ENCODE peak calls at places on chromosomes 12 and 14, in four cellular contexts. V is K562, C is GM12878, M is HepG2. G is an unnamed sample.
A peak's percentile ranks its signal among the peaks of the same experiment; 100 is the strongest.

GRCh38 chr12:116201359-116201758 is 76.1 kb downstream of the MED13L start:
- DNase-seq in C (no peak), M (no peak), V (no peak), G (no peak)

GRCh38 chr12:103495158-103495782 is 498 bp downstream of the C12orf42 start:
- DNase-seq in C (no peak), V (peak; percentile 28), M (no peak), G (peak; percentile 36)

GRCh38 chr12:80189241-80189640 is 89.9 kb downstream of the OTOGL start:
- DNase-seq in V (no peak), M (no peak), C (no peak), G (no peak)

GRCh38 chr12:94704452-94704871 is 54.1 kb upstream of the TMCC3 start:
- DNase-seq in C (no peak), M (peak; percentile 29), V (no peak), G (no peak)

GRCh38 chr12:64030155-64030554 is 185.7 kb downstream of the SRGAP1 start:
- DNase-seq in V (no peak), C (no peak), M (no peak), G (no peak)

GRCh38 chr12:113359939-113360748 is 1.8 kb downstream of the PLBD2 start:
- DNase-seq in C (no peak), V (no peak), M (peak; percentile 35), G (no peak)

GRCh38 chr12:123055281-123055766 is 74.8 kb downstream of the ARL6IP4 start:
- DNase-seq in C (no peak), M (no peak), V (no peak), G (peak; percentile 32)

GRCh38 chr14:101151226-101151929 is 247.9 kb upstream of the RTL1 start:
- DNase-seq in V (no peak), C (no peak), M (no peak), G (no peak)

GRCh38 chr12:12686925-12687324 is 9.1 kb downstream of the GPR19 start:
- DNase-seq in C (no peak), M (no peak), V (no peak), G (no peak)

GRCh38 chr12:124722871-124723270 is 140.8 kb downstream of the SCARB1 start:
- DNase-seq in M (no peak), C (no peak), V (no peak), G (no peak)

GRCh38 chr14:56815301-56815700 is 5.0 kb upstream of the OTX2 start:
- DNase-seq in M (no peak), C (no peak), V (no peak), G (no peak)

GRCh38 chr12:69096669-69097364 is 142.6 kb upstream of the CPSF6 start:
- DNase-seq in C (no peak), V (no peak), M (no peak), G (no peak)

GRCh38 chr14:83058068-83058467 is 1524.4 kb upstream of the SEL1L start:
- DNase-seq in M (no peak), V (no peak), C (no peak), G (no peak)

GRCh38 chr12:44551631-44552030 is 324.5 kb downstream of the NELL2 start:
- DNase-seq in C (no peak), V (no peak), M (no peak), G (no peak)

GRCh38 chr14:68523994-68524725 is 268.7 kb downstream of the ZFP36L1 start:
- DNase-seq in C (no peak), M (no peak), V (no peak), G (no peak)

GRCh38 chr12:69828897-69829296 is 3.9 kb downstream of the MYRFL start:
- DNase-seq in M (no peak), V (no peak), C (no peak), G (no peak)

GRCh38 chr14:101194356-101195308 is 291.1 kb upstream of the RTL1 start:
- DNase-seq in V (no peak), M (no peak), C (no peak), G (no peak)

GRCh38 chr12:105167346-105167745 is 59.8 kb downstream of the WASHC4 start:
- DNase-seq in M (no peak), C (no peak), V (no peak), G (no peak)

GRCh38 chr14:58638231-58639205 is 756 bp downstream of the DACT1 start:
- DNase-seq in V (no peak), M (no peak), C (no peak), G (peak; percentile 26)

GRCh38 chr12:24226745-24227350 is 277.4 kb upstream of the SOX5 start:
- DNase-seq in M (peak; percentile 1), V (no peak), C (no peak), G (no peak)

GRCh38 chr12:1350055-1350933 is 244.1 kb downstream of the FBXL14 start:
- DNase-seq in C (no peak), M (no peak), V (no peak), G (no peak)

GRCh38 chr14:53946404-53947400 is 9.9 kb downstream of the BMP4 start:
- DNase-seq in M (no peak), V (no peak), C (no peak), G (no peak)

GRCh38 chr12:78970041-78970440 is 105.5 kb downstream of the SYT1 start:
- DNase-seq in M (no peak), V (no peak), C (no peak), G (no peak)

GRCh38 chr12:111437816-111438454 is 32.2 kb downstream of the SH2B3 start:
- DNase-seq in V (no peak), C (no peak), M (no peak), G (no peak)

GRCh38 chr14:103576371-103577024 is 13.7 kb downstream of the COA8 start:
- DNase-seq in M (no peak), V (no peak), C (no peak), G (peak; percentile 64)

GRCh38 chr12:49296034-49296835 is 1.3 kb downstream of the PRPH start:
- DNase-seq in V (peak; percentile 87), M (peak; percentile 27), C (no peak), G (peak; percentile 88)

GRCh38 chr12:130669205-130669557 is 46.9 kb downstream of the RIMBP2 start:
- DNase-seq in C (no peak), M (no peak), V (no peak), G (no peak)
- TF ChIP-seq BHLHE40 in C (no peak), M (no peak), V (no peak), G (no peak)

GRCh38 chr14:41404121-41404520 is 202.6 kb upstream of the LRFN5 start:
- DNase-seq in C (no peak), V (no peak), M (no peak), G (no peak)
- TF ChIP-seq TARDBP in C (no peak), V (no peak), M (no peak), G (no peak)

GRCh38 chr14:70000601-70001000 is 121.4 kb downstream of the SMOC1 start:
- DNase-seq in C (no peak), M (no peak), V (no peak), G (no peak)

GRCh38 chr14:69994002-69994401 is 114.8 kb downstream of the SMOC1 start:
- DNase-seq in V (no peak), M (no peak), C (no peak), G (no peak)

GRCh38 chr14:69999246-69999645 is 120.0 kb downstream of the SMOC1 start:
- DNase-seq in V (no peak), C (no peak), M (no peak), G (peak; percentile 65)

GRCh38 chr14:69996197-69996596 is 117.0 kb downstream of the SMOC1 start:
- DNase-seq in V (no peak), M (no peak), C (no peak), G (no peak)

GRCh38 chr14:69997849-69998248 is 118.6 kb downstream of the SMOC1 start:
- DNase-seq in V (no peak), M (peak; percentile 47), C (no peak), G (peak; percentile 19)
- TF ChIP-seq BHLHE40 in V (no peak), M (no peak), C (no peak), G (no peak)

GRCh38 chr14:22497671-22498093 is 91.3 kb downstream of the DAD1 start:
- DNase-seq in C (no peak), M (no peak), V (no peak), G (no peak)
- TF ChIP-seq TARDBP in C (no peak), M (no peak), V (no peak), G (no peak)

DNA sequence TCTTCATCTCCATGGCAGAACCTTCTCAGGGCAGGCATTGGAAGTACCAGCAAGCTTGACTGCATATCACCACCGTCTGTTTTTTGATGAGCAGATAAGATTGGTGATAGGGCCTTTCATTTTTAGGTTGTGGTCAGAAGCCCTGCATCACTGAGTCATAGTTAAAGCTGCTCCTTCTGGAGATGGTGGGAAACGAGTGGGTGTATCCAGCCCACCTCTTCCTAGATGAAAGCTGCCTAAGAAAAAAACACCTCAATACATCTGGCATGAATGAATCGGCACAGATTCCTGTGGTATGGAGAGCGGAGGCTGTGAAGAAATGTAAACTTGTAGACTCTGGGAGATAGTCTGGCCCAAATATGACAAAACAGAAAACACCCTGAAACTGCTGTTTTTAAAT is 248.7 kb upstream of the EGLN3 start:
- DNase-seq in V (no peak), C (no peak), M (no peak), G (no peak)
- TF ChIP-seq BHLHE40 in V (no peak), C (no peak), M (no peak), G (no peak)

DNA sequence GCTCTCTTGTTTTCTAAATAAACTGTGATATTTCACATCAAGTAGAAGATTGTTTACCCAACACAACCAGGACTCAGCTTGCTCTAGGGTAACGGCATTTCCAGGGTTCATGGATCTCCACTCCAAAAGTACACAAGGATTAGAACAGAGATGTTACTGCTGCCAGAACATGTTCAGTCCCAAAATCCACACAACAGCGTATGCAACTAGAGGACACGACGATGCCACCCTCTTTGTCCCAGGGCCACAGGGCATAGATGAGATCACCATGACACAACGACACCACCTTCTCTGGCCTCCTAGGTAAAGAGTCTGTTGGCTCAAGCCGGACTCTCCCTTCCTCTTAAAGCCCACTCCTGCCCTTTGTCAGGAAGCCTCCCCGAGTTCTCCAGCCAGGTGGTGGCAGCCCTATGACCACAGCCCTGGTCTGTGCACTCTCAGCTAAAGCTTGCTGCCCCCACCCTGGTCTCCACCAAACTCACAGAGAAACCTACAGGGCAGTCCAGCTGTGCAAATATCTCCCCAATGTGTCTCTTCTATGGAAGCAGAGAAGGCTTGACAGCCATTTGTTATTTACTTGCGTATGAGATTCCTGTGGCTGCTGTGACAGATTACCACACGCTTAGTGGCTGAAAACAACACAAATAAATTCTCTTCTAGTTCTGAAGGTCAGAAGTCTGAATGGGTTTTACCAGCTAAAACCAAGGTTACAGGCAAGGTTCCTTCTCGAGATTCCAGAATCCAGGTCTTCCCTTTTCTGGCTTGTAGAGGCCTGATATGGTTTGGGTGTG is 10.3 kb downstream of the CLMN start:
- DNase-seq in V (no peak), M (no peak), C (no peak), G (no peak)
- TF ChIP-seq TARDBP in V (no peak), M (no peak), C (no peak), G (no peak)

GRCh38 chr14:32201816-32202467 is at the start of gene RNU6-7:
- DNase-seq in M (peak; percentile 61), V (no peak), C (no peak), G (no peak)
- TF ChIP-seq BHLHE40 in M (no peak), V (no peak), C (no peak), G (no peak)

DNA sequence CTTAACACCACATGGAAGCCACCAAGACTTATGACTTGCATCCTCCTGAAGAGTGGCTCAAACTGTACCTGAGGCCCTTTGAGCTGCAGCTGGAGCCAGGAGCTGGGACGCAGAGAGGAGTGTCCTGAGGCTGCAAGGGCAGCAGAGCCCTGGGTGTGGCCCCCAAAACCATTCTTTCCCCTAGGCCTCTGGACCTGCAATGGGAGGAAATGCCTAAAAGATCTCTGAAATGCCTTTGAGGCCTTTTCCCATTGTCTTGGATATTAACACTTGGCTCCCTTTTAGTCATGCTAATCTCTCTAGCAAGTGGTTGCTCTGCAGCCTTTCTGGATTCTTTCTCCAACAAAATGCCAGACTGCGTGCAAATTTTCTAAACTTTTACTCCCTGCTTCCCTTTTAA is 156.1 kb downstream of the SLC38A4 start:
- DNase-seq in M (no peak), C (no peak), V (no peak), G (no peak)
- TF ChIP-seq TARDBP in M (no peak), C (no peak), V (no peak), G (no peak)